ENCODE peak calls at places on chromosomes 3 and 15, in nine cellular contexts. One of them, this sample, is unnamed. For H3K9me3 and H3K27me3, the result is how much of the 10 kb centered on the place peaks cover.

GRCh38 chr3:151283907-151284461 is 5.6 kb upstream of the P2RY14 start:
- DNase-seq in neural progenitor cell: no peak
- DNase-seq in astrocyte: peak
- DNase-seq in heart right ventricle: peak
- DNase-seq in lower lobe of right lung: no peak
- DNase-seq in hepatocyte: peak
- DNase-seq in GM23248: peak
- DNase-seq in right atrium auricular region: no peak
- DNase-seq in adrenal gland: no peak
- DNase-seq in this sample: no peak

GRCh38 chr3:37729119-37729518 is 132.6 kb upstream of the CTDSPL start:
- DNase-seq in neural progenitor cell: no peak
- DNase-seq in astrocyte: no peak
- DNase-seq in heart right ventricle: no peak
- DNase-seq in lower lobe of right lung: no peak
- DNase-seq in hepatocyte: no peak
- DNase-seq in GM23248: peak
- DNase-seq in right atrium auricular region: no peak
- DNase-seq in adrenal gland: no peak
- DNase-seq in this sample: no peak

GRCh38 chr3:196339044-196339443 is 856 bp upstream of the TM4SF19 start:
- DNase-seq in neural progenitor cell: no peak
- DNase-seq in astrocyte: no peak
- DNase-seq in heart right ventricle: no peak
- DNase-seq in lower lobe of right lung: no peak
- DNase-seq in hepatocyte: no peak
- DNase-seq in GM23248: no peak
- DNase-seq in right atrium auricular region: no peak
- DNase-seq in adrenal gland: no peak
- DNase-seq in this sample: no peak

GRCh38 chr3:181316481-181316880 is 326.9 kb upstream of the DNAJC19 start:
- DNase-seq in neural progenitor cell: peak
- DNase-seq in astrocyte: peak
- DNase-seq in heart right ventricle: no peak
- DNase-seq in lower lobe of right lung: no peak
- DNase-seq in hepatocyte: peak
- DNase-seq in GM23248: peak
- DNase-seq in right atrium auricular region: no peak
- DNase-seq in adrenal gland: no peak
- DNase-seq in this sample: peak

GRCh38 chr3:50337175-50337861 is 3.3 kb downstream of the RASSF1 start:
- DNase-seq in neural progenitor cell: peak
- DNase-seq in astrocyte: peak
- DNase-seq in heart right ventricle: peak
- DNase-seq in lower lobe of right lung: peak
- DNase-seq in hepatocyte: peak
- DNase-seq in GM23248: peak
- DNase-seq in right atrium auricular region: peak
- DNase-seq in adrenal gland: peak
- DNase-seq in this sample: peak

GRCh38 chr3:111923821-111924220 is 55.0 kb upstream of the ABHD10 start:
- DNase-seq in neural progenitor cell: no peak
- DNase-seq in astrocyte: no peak
- DNase-seq in heart right ventricle: no peak
- DNase-seq in lower lobe of right lung: no peak
- DNase-seq in hepatocyte: no peak
- DNase-seq in GM23248: peak
- DNase-seq in right atrium auricular region: no peak
- DNase-seq in adrenal gland: no peak
- DNase-seq in this sample: no peak

GRCh38 chr3:41681479-41681878 is 280.4 kb downstream of the ULK4 start:
- DNase-seq in neural progenitor cell: no peak
- DNase-seq in astrocyte: peak
- DNase-seq in heart right ventricle: no peak
- DNase-seq in lower lobe of right lung: no peak
- DNase-seq in hepatocyte: peak
- DNase-seq in GM23248: peak
- DNase-seq in right atrium auricular region: no peak
- DNase-seq in adrenal gland: no peak
- DNase-seq in this sample: no peak

GRCh38 chr15:29102911-29103824 is 166.5 kb downstream of the NSMCE3 start:
- DNase-seq in neural progenitor cell: no peak
- DNase-seq in astrocyte: no peak
- DNase-seq in heart right ventricle: peak
- DNase-seq in lower lobe of right lung: peak
- DNase-seq in hepatocyte: no peak
- DNase-seq in GM23248: peak
- DNase-seq in right atrium auricular region: no peak
- DNase-seq in adrenal gland: no peak
- DNase-seq in this sample: no peak

GRCh38 chr3:9074079-9074478 is 110.8 kb upstream of the RAD18 start:
- DNase-seq in neural progenitor cell: no peak
- DNase-seq in astrocyte: peak
- DNase-seq in heart right ventricle: no peak
- DNase-seq in lower lobe of right lung: no peak
- DNase-seq in hepatocyte: no peak
- DNase-seq in GM23248: peak
- DNase-seq in right atrium auricular region: no peak
- DNase-seq in adrenal gland: no peak
- DNase-seq in this sample: no peak

GRCh38 chr15:99537344-99537743 is 28.4 kb upstream of the MEF2A start:
- DNase-seq in neural progenitor cell: no peak
- DNase-seq in astrocyte: peak
- DNase-seq in heart right ventricle: peak
- DNase-seq in lower lobe of right lung: no peak
- DNase-seq in hepatocyte: no peak
- DNase-seq in GM23248: peak
- DNase-seq in right atrium auricular region: no peak
- DNase-seq in adrenal gland: no peak
- DNase-seq in this sample: no peak

GRCh38 chr15:98417346-98417745 is 231.0 kb upstream of the IGF1R start:
- DNase-seq in neural progenitor cell: no peak
- DNase-seq in astrocyte: no peak
- DNase-seq in heart right ventricle: no peak
- DNase-seq in lower lobe of right lung: no peak
- DNase-seq in hepatocyte: no peak
- DNase-seq in GM23248: no peak
- DNase-seq in right atrium auricular region: no peak
- DNase-seq in adrenal gland: no peak
- DNase-seq in this sample: no peak

GRCh38 chr3:31114929-31115283 is 220.4 kb upstream of the GADL1 start:
- DNase-seq in neural progenitor cell: no peak
- DNase-seq in astrocyte: peak
- DNase-seq in heart right ventricle: no peak
- DNase-seq in lower lobe of right lung: no peak
- DNase-seq in hepatocyte: no peak
- DNase-seq in GM23248: peak
- DNase-seq in right atrium auricular region: no peak
- DNase-seq in adrenal gland: no peak
- DNase-seq in this sample: no peak

GRCh38 chr3:151166161-151166560 is 36.9 kb downstream of the GPR171 start:
- DNase-seq in neural progenitor cell: no peak
- DNase-seq in astrocyte: no peak
- DNase-seq in heart right ventricle: no peak
- DNase-seq in lower lobe of right lung: no peak
- DNase-seq in hepatocyte: no peak
- DNase-seq in GM23248: peak
- DNase-seq in right atrium auricular region: no peak
- DNase-seq in adrenal gland: no peak
- DNase-seq in this sample: no peak

GRCh38 chr3:59264366-59264765 is 214.5 kb upstream of the CFAP20DC start:
- DNase-seq in neural progenitor cell: no peak
- DNase-seq in astrocyte: no peak
- DNase-seq in heart right ventricle: no peak
- DNase-seq in lower lobe of right lung: no peak
- DNase-seq in hepatocyte: no peak
- DNase-seq in GM23248: no peak
- DNase-seq in right atrium auricular region: no peak
- DNase-seq in adrenal gland: no peak
- DNase-seq in this sample: no peak

GRCh38 chr3:112043621-112044201 is 9.2 kb downstream of the TMPRSS7 start:
- DNase-seq in neural progenitor cell: peak
- DNase-seq in astrocyte: peak
- DNase-seq in heart right ventricle: peak
- DNase-seq in lower lobe of right lung: no peak
- DNase-seq in hepatocyte: peak
- DNase-seq in GM23248: peak
- DNase-seq in right atrium auricular region: no peak
- DNase-seq in adrenal gland: peak
- DNase-seq in this sample: peak

GRCh38 chr15:100201376-100202280 is 140.1 kb downstream of the ADAMTS17 start:
- DNase-seq in neural progenitor cell: no peak
- DNase-seq in astrocyte: peak
- DNase-seq in heart right ventricle: no peak
- DNase-seq in lower lobe of right lung: no peak
- DNase-seq in hepatocyte: no peak
- DNase-seq in GM23248: no peak
- DNase-seq in right atrium auricular region: no peak
- DNase-seq in adrenal gland: no peak
- DNase-seq in this sample: no peak

GRCh38 chr3:182331356-182331755 is 461.9 kb upstream of the ATP11B start:
- DNase-seq in neural progenitor cell: no peak
- DNase-seq in astrocyte: no peak
- DNase-seq in heart right ventricle: no peak
- DNase-seq in lower lobe of right lung: no peak
- DNase-seq in hepatocyte: no peak
- DNase-seq in GM23248: no peak
- DNase-seq in right atrium auricular region: no peak
- DNase-seq in adrenal gland: no peak
- DNase-seq in this sample: no peak

GRCh38 chr3:188187055-188187454 is 33.1 kb downstream of the LPP start:
- DNase-seq in neural progenitor cell: no peak
- DNase-seq in astrocyte: no peak
- DNase-seq in heart right ventricle: no peak
- DNase-seq in lower lobe of right lung: no peak
- DNase-seq in hepatocyte: no peak
- DNase-seq in GM23248: no peak
- DNase-seq in right atrium auricular region: no peak
- DNase-seq in adrenal gland: no peak
- DNase-seq in this sample: no peak

GRCh38 chr3:119809249-119810017 is 27.5 kb downstream of the NR1I2 start:
- DNase-seq in neural progenitor cell: no peak
- DNase-seq in astrocyte: no peak
- DNase-seq in heart right ventricle: no peak
- DNase-seq in lower lobe of right lung: no peak
- DNase-seq in hepatocyte: no peak
- DNase-seq in GM23248: peak
- DNase-seq in right atrium auricular region: no peak
- DNase-seq in adrenal gland: no peak
- DNase-seq in this sample: no peak
- H3K4me3 ChIP-seq in neural progenitor cell: no peak
- H3K4me3 ChIP-seq in astrocyte: peak
- H3K4me3 ChIP-seq in heart right ventricle: peak
- H3K4me3 ChIP-seq in lower lobe of right lung: peak
- H3K4me3 ChIP-seq in hepatocyte: no peak
- H3K4me3 ChIP-seq in GM23248: peak
- H3K4me3 ChIP-seq in right atrium auricular region: peak
- H3K4me3 ChIP-seq in adrenal gland: no peak
- H3K4me3 ChIP-seq in this sample: no peak

GRCh38 chr3:177608443-177608842 is 411.2 kb upstream of the TBL1XR1 start:
- DNase-seq in neural progenitor cell: no peak
- DNase-seq in astrocyte: no peak
- DNase-seq in heart right ventricle: no peak
- DNase-seq in lower lobe of right lung: no peak
- DNase-seq in hepatocyte: no peak
- DNase-seq in GM23248: no peak
- DNase-seq in right atrium auricular region: no peak
- DNase-seq in adrenal gland: no peak
- DNase-seq in this sample: no peak
- H3K9me3 ChIP-seq in neural progenitor cell: under half
- H3K9me3 ChIP-seq in astrocyte: under half
- H3K9me3 ChIP-seq in heart right ventricle: under half
- H3K9me3 ChIP-seq in lower lobe of right lung: under half
- H3K9me3 ChIP-seq in hepatocyte: under half
- H3K9me3 ChIP-seq in GM23248: under half
- H3K9me3 ChIP-seq in right atrium auricular region: under half
- H3K9me3 ChIP-seq in adrenal gland: under half
- H3K9me3 ChIP-seq in this sample: under half

DNA sequence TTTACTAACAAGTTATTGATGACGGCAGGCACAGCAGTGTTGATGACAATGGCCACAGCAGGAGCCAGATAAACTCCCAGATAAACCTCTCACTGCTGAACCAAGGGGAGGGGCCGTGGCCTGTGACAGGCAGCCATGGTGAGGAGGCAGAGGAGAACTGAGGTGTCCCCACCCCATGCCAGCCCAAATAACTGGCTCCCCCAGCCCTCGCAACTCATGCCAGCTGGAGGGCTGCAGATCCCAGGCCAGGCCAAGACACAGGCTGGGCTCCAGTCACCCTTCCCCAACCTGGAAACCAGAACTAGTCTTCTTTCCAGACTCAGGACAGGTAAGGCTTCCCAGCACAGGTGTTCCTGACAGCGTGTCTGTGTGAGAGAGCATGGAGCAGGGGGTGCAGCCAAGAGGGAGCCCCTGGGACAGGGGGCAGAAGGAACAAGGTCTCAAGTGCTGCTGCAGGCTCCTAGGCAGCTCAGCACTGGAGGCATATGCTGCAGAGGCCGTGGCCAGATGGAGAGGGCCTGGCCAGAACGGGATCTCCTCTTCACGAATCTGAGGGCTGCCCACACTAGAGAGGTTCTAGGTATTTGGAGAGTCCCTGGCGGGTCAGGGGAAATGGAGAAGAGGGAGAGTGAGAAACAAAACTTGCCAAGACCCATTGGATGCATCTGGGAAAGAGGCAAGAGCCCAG is 15.9 kb downstream of the PLA2G4F start:
- DNase-seq in neural progenitor cell: no peak
- DNase-seq in astrocyte: no peak
- DNase-seq in heart right ventricle: no peak
- DNase-seq in lower lobe of right lung: no peak
- DNase-seq in hepatocyte: no peak
- DNase-seq in GM23248: no peak
- DNase-seq in right atrium auricular region: no peak
- DNase-seq in adrenal gland: peak
- DNase-seq in this sample: peak
- H3K27me3 ChIP-seq in neural progenitor cell: under half
- H3K27me3 ChIP-seq in astrocyte: under half
- H3K27me3 ChIP-seq in heart right ventricle: under half
- H3K27me3 ChIP-seq in lower lobe of right lung: under half
- H3K27me3 ChIP-seq in hepatocyte: under half
- H3K27me3 ChIP-seq in GM23248: under half
- H3K27me3 ChIP-seq in right atrium auricular region: under half
- H3K27me3 ChIP-seq in adrenal gland: under half
- H3K27me3 ChIP-seq in this sample: under half

DNA sequence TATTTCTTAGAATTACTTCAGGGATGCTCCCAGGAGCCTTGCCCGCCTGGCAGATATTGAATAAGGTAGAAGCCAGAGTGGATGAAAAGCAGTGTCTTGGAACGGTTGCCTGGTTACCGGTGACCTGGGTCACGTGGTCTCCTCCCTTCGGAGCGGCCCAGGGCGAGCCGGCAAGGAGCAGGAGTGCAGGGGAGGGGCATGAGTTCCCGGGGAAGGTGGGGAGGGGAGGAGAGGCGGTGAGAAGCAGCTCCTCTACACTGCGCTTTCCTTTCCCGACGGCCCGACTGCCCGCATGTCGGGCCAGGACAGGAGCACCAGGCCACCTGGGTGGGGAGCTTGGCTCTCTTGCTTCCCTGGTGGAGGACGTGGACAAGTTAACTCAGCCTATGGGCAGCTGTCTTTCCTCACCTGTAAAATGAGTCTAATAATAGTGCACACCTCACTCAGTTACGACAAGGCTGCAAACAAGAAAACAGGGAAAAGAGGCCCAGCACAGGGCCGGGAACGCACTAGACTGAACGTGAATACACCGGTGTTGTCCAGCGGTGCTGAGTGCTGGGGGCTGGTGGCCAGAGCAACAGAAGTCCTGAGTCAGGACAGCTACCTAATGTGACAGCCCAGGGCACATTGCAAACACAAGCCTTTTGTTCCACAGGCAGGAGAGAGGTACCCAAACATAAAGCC is 198.3 kb downstream of the ADAMTS9 start:
- DNase-seq in neural progenitor cell: peak
- DNase-seq in astrocyte: peak
- DNase-seq in heart right ventricle: peak
- DNase-seq in lower lobe of right lung: peak
- DNase-seq in hepatocyte: peak
- DNase-seq in GM23248: no peak
- DNase-seq in right atrium auricular region: no peak
- DNase-seq in adrenal gland: peak
- DNase-seq in this sample: peak
- H3K4me3 ChIP-seq in neural progenitor cell: peak
- H3K4me3 ChIP-seq in astrocyte: no peak
- H3K4me3 ChIP-seq in heart right ventricle: peak
- H3K4me3 ChIP-seq in lower lobe of right lung: peak
- H3K4me3 ChIP-seq in hepatocyte: no peak
- H3K4me3 ChIP-seq in GM23248: no peak
- H3K4me3 ChIP-seq in right atrium auricular region: no peak
- H3K4me3 ChIP-seq in adrenal gland: no peak
- H3K4me3 ChIP-seq in this sample: no peak